ENCODE peak calls at places on chromosomes 5 and 9, in eight cellular contexts. J is DND-41; F is spleen; L is NCI-H1092; R is stomach; V is activated CD8-positive, alpha-beta memory T cell treated with anti-CD3 and anti-CD28 coated beads for 4 hours; E is mesothelial cell of epicardium; Z is SW 1271. N is an unnamed sample.
A peak's percentile ranks its signal among the peaks of the same experiment; 100 is the strongest.

GRCh38 chr9:36882117-36882465 is 152.0 kb downstream of the PAX5 start:
- DNase-seq in R (no peak), E (no peak), J (no peak), V (no peak), F (peak; percentile 51), L (no peak), Z (no peak), N (no peak)

GRCh38 chr9:130209422-130209821 is 37.2 kb downstream of the NCS1 start:
- DNase-seq in L (no peak), V (no peak), R (no peak), J (no peak), E (no peak), Z (no peak), F (no peak), N (no peak)

GRCh38 chr5:38379360-38379827 is 121.0 kb downstream of the EGFLAM start:
- DNase-seq in F (no peak), R (no peak), J (peak; percentile 46), E (no peak), L (no peak), Z (no peak), V (no peak), N (no peak)

GRCh38 chr9:94824401-94824800 is 97.9 kb downstream of the AOPEP start:
- DNase-seq in V (no peak), R (no peak), J (no peak), E (no peak), F (no peak), L (no peak), Z (no peak), N (no peak)

GRCh38 chr5:154287136-154287535 is 96.6 kb downstream of the GALNT10 start:
- DNase-seq in L (no peak), Z (no peak), J (no peak), R (peak; percentile 61), E (no peak), F (no peak), V (no peak), N (peak; percentile 62)

GRCh38 chr9:85425153-85425611 is 316.6 kb downstream of the AGTPBP1 start:
- DNase-seq in E (peak; percentile 50), F (no peak), L (peak; percentile 69), R (peak; percentile 55), V (peak; percentile 3), Z (peak; percentile 13), J (peak; percentile 62), N (peak; percentile 22)

GRCh38 chr9:93108301-93109041 is 12.5 kb downstream of the CARD19 start:
- DNase-seq in J (no peak), R (no peak), F (peak; percentile 80), Z (no peak), E (no peak), L (no peak), V (no peak), N (no peak)

GRCh38 chr9:125544988-125545651 is 161.9 kb downstream of the MAPKAP1 start:
- DNase-seq in J (no peak), L (no peak), Z (no peak), E (no peak), R (peak; percentile 86), V (no peak), F (no peak), N (no peak)

GRCh38 chr5:77734885-77735284 is 41.3 kb downstream of the TBCA start:
- DNase-seq in V (no peak), E (no peak), F (no peak), J (no peak), L (no peak), Z (no peak), R (no peak), N (no peak)

GRCh38 chr5:72434781-72435437 is 72.3 kb downstream of the ZNF366 start:
- DNase-seq in Z (no peak), E (no peak), R (no peak), J (no peak), V (no peak), L (no peak), F (no peak), N (no peak)

GRCh38 chr9:117293199-117294114 is 121.4 kb downstream of the ASTN2 start:
- DNase-seq in E (no peak), L (no peak), J (no peak), F (no peak), Z (no peak), V (no peak), R (peak; percentile 34), N (no peak)

GRCh38 chr5:124668353-124669299 is 77.8 kb downstream of the ZNF608 start:
- DNase-seq in V (no peak), J (no peak), L (no peak), F (no peak), R (no peak), Z (no peak), E (no peak), N (no peak)

GRCh38 chr5:138330813-138331448 is 673 bp downstream of the CDC25C start:
- DNase-seq in L (no peak), F (no peak), V (no peak), R (no peak), Z (no peak), E (no peak), J (no peak), N (no peak)

N was measured in HS-27A.